ENCODE peak calls at places on chromosomes 2 and 18, in nine cellular contexts. M is adipocyte, N is KBM-7, P is dermis microvascular lymphatic vessel endothelial cell, Y is Daoy, B is fibroblast of pulmonary artery, Q is H4, X is tibial nerve, W is amniotic epithelial cell. J is an unnamed sample.

GRCh38 chr18:9918016-9918680 is 4.3 kb downstream of the VAPA start:
- DNase-seq in Q (no peak), X (no peak), M (peak), B (peak), N (no peak), Y (no peak), P (peak), W (peak), J (no peak)

GRCh38 chr18:53380063-53380639 is 844.3 kb downstream of the MBD2 start:
- DNase-seq in P (peak), M (peak), B (peak), N (peak), W (no peak), Q (peak), Y (peak), X (no peak), J (peak)

GRCh38 chr2:201618744-201619654 is 24.3 kb downstream of the TMEM237 start:
- DNase-seq in Q (no peak), W (peak), B (peak), X (peak), N (no peak), Y (peak), M (peak), P (no peak), J (peak)

GRCh38 chr2:140027320-140027719 is 1247.1 kb upstream of the NXPH2 start:
- DNase-seq in N (no peak), Y (no peak), X (no peak), Q (no peak), B (no peak), P (no peak), W (no peak), M (no peak), J (no peak)

GRCh38 chr18:34801769-34802168 is 91.7 kb downstream of the DTNA start:
- DNase-seq in B (peak), P (no peak), W (peak), Y (peak), Q (peak), X (no peak), M (peak), N (no peak), J (no peak)

GRCh38 chr2:240423788-240424191 is 11.7 kb upstream of the GPC1 start:
- DNase-seq in Q (no peak), P (no peak), X (peak), Y (no peak), B (no peak), M (no peak), N (no peak), W (no peak), J (no peak)

GRCh38 chr2:168748461-168748860 is 54.0 kb upstream of the NOSTRIN start:
- DNase-seq in B (no peak), Y (no peak), Q (no peak), N (no peak), M (no peak), P (no peak), W (no peak), X (no peak), J (no peak)

GRCh38 chr2:219405451-219405850 is 12.7 kb upstream of the DES start:
- DNase-seq in Q (no peak), W (no peak), N (no peak), Y (no peak), B (no peak), P (no peak), M (no peak), X (no peak), J (no peak)

GRCh38 chr2:104793971-104794370 is 59.9 kb upstream of the POU3F3 start:
- DNase-seq in N (no peak), X (no peak), B (peak), Y (no peak), M (peak), Q (no peak), W (peak), P (no peak), J (no peak)

GRCh38 chr18:32771871-32772499 is 838 bp downstream of the KLHL14 start:
- DNase-seq in M (peak), Y (peak), N (no peak), W (no peak), P (no peak), X (no peak), B (no peak), Q (no peak), J (no peak)

GRCh38 chr18:36942264-36942663 is 113.3 kb downstream of the KIAA1328 start:
- DNase-seq in Y (peak), B (peak), N (peak), M (peak), W (peak), Q (peak), P (peak), X (no peak), J (no peak)